ENCODE peak calls at places on chromosomes 4 and X, in eight cellular contexts. A, W, E, M, G, B, N and Y are unnamed samples.
A peak's percentile ranks its signal among the peaks of the same experiment; 100 is the strongest.

GRCh38 chr4:138553001-138553845 is 311.1 kb upstream of the SLC7A11 start:
- DNase-seq in A (no peak), W (no peak), E (no peak), M (no peak), G (no peak), B (no peak), N (no peak), Y (no peak)

GRCh38 chrX:122703762-122704161 is 480.3 kb upstream of the GRIA3 start:
- DNase-seq in A (no peak), W (peak; percentile 9), E (no peak), M (peak; percentile 25), G (no peak), B (no peak), N (peak; percentile 7), Y (no peak)

GRCh38 chr4:99711657-99712056 is 54.0 kb upstream of the C4orf54 start:
- DNase-seq in A (no peak), W (peak; percentile 67), E (no peak), M (no peak), G (no peak), B (no peak), N (no peak), Y (no peak)

GRCh38 chr4:188021548-188022249 is 26.1 kb downstream of the ZFP42 start:
- DNase-seq in A (peak; percentile 60), W (no peak), E (no peak), M (no peak), G (no peak), B (peak; percentile 79), N (no peak), Y (no peak)

GRCh38 chrX:148536961-148537360 is 36.5 kb downstream of the AFF2 start:
- DNase-seq in A (no peak), W (no peak), E (no peak), M (peak; percentile 52), G (no peak), B (no peak), N (peak; percentile 23), Y (no peak)

GRCh38 chr4:164501074-164501473 is 252.9 kb upstream of the SMIM31 start:
- DNase-seq in A (peak; percentile 57), W (peak; percentile 41), E (no peak), M (peak; percentile 83), G (no peak), B (no peak), N (peak; percentile 75), Y (no peak)

GRCh38 chrX:152821145-152821765 is 9.3 kb downstream of the CETN2 start:
- DNase-seq in A (peak; percentile 65), W (peak; percentile 13), E (peak; percentile 69), M (peak; percentile 11), G (peak; percentile 51), B (peak; percentile 53), N (no peak), Y (no peak)

GRCh38 chrX:55710701-55711100 is 6.8 kb upstream of the RRAGB start:
- DNase-seq in A (peak; percentile 67), W (peak; percentile 50), E (no peak), M (peak; percentile 48), G (no peak), B (peak; percentile 42), N (peak; percentile 38), Y (no peak)

GRCh38 chrX:41824551-41824950 is 98.8 kb downstream of the CASK start:
- DNase-seq in A (peak; percentile 20), W (peak; percentile 4), E (no peak), M (peak; percentile 67), G (no peak), B (no peak), N (peak; percentile 56), Y (no peak)

GRCh38 chr4:3217266-3217665 is 31.7 kb upstream of the MSANTD1 start:
- DNase-seq in A (no peak), W (no peak), E (no peak), M (no peak), G (no peak), B (no peak), N (no peak), Y (no peak)
- H3K36me3 ChIP-seq in A (no peaks in the 10 kb centered on the region), W (peaks cover 11% of the 10 kb centered on the region), E (peaks cover 28% of the 10 kb centered on the region), M (peaks cover 18% of the 10 kb centered on the region), G (peaks cover 55% of the 10 kb centered on the region), B (no peaks in the 10 kb centered on the region), N (peaks cover 42% of the 10 kb centered on the region), Y (peaks cover 70% of the 10 kb centered on the region)

DNA sequence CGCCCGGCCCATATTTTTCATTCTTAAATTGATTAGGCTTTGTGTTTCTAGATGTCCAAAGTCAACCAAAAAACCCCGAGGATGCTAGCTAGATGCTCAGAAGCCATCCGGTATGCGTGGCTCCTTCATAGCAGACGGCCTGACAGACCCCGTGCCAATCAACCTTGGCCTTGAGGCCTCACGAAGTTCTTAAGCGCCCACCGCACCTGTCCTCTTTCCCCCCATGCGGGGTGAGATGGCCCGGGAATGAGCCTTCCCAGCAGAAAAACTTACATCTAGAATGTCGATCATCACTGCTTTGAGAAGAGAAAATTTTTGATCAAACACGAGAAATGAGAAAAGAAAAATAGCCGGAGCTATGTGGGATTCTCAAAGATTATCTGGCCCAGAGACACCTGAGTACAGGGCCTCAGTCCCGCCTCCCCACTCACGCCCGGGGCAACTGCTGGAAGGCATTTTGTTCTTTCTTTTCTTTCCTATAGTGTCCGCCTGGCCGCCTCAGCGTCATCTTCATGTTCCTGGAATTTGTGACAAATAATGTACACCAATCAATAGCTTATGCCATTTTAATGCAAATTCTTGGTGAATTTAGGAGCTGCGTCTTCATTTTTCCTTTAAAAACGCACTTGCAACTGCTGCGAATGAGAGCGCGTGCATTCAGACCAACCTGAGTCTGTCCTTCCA is 1.6 kb upstream of the NAT8L start:
- DNase-seq in A (no peak), W (no peak), E (peak; percentile 45), M (no peak), G (no peak), B (no peak), N (no peak), Y (no peak)
- TF ChIP-seq EZH2 in A (no peak), W (no peak), E (no peak), M (peak; percentile 38), G (no peak), B (no peak), N (no peak), Y (no peak)

GRCh38 chr4:39834269-39834668 is 136.3 kb downstream of the UBE2K start:
- DNase-seq in A (no peak), W (no peak), E (no peak), M (no peak), G (no peak), B (no peak), N (no peak), Y (no peak)
- H3K36me3 ChIP-seq in A (peaks cover 4% of the 10 kb centered on the region), W (peaks cover 32% of the 10 kb centered on the region), E (peaks cover 12% of the 10 kb centered on the region), M (peaks cover 2% of the 10 kb centered on the region), G (peaks cover 75% of the 10 kb centered on the region), B (no peaks in the 10 kb centered on the region), N (peaks cover 34% of the 10 kb centered on the region), Y (peaks cover 70% of the 10 kb centered on the region)

DNA sequence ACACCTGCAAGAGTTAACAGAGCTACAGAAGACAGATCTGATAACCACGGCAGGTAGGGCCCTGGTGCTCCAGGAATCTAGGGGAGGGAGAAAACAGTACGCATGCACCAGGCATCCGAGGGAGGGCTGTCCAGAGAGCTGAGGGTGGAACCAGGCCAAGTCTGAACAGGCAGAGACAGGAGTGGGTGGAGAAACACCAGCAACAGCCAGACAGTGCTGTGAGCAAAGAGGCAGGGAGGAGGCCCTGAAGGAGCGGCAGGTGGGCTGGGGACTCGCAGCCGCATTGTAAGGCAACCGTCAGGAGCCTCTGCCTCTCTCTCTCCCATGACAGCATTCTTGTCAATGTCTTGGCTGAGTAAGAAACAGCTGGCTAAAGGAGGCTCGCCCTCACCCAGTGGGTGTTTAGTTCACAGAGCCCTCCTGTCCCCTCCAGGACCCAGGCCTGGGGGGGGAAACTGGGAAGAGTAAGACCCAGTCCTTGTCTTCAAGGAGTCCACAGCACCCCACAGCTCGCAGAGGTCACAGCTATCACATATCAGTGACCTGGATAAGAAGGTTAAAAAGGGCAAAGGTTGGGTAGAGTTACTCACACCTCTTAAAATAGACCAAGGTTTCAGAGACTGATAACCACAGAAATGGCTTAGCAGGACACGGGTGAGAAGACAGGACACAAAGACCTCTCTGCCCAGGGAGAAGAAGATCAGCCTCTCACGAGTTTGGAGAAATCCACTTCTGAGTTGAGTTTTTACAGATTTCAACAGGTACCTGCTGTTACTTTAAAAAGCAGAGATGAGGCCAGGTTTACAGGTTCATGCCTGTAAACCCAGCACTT is 10.5 kb downstream of the ACSL1 start:
- DNase-seq in A (peak; percentile 72), W (peak; percentile 96), E (no peak), M (peak; percentile 81), G (peak; percentile 44), B (peak; percentile 87), N (peak; percentile 76), Y (no peak)
- TF ChIP-seq EZH2 in A (no peak), W (no peak), E (no peak), M (no peak), G (no peak), B (no peak), N (no peak), Y (no peak)

DNA sequence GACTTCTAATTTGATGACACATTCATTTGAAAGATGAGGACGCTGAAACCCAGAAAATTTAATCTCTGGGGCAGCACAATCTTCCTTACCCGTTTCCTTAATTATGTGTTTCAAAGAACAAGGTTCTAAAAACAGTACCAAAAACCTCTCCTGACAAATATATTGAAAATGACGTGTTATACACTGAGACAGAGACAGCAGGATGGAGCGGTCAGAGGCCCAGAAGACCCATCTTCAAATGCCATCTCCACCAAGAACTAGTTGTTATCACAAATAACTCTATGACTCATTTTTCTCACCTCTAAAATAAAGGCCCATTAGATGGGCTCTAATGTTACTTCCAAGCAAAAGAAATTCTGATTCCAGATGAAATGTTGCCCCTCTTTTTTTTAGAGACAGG is 177.4 kb downstream of the NSUN7 start:
- DNase-seq in A (no peak), W (no peak), E (no peak), M (no peak), G (no peak), B (no peak), N (no peak), Y (no peak)
- H3K36me3 ChIP-seq in A (no peaks in the 10 kb centered on the region), W (peaks cover 1% of the 10 kb centered on the region), E (no peaks in the 10 kb centered on the region), M (no peaks in the 10 kb centered on the region), G (no peaks in the 10 kb centered on the region), B (no peaks in the 10 kb centered on the region), N (no peaks in the 10 kb centered on the region), Y (no peaks in the 10 kb centered on the region)

GRCh38 chr4:7777871-7778523 is 161.7 kb downstream of the AFAP1 start:
- DNase-seq in A (no peak), W (no peak), E (no peak), M (no peak), G (no peak), B (peak; percentile 19), N (no peak), Y (no peak)
- TF ChIP-seq EZH2 in A (no peak), W (no peak), E (no peak), M (no peak), G (no peak), B (no peak), N (no peak), Y (no peak)